ENCODE peak calls at places on chromosomes 5 and 9, in seven cellular contexts. Q, G, B, C, J, D and H are unnamed samples.

GRCh38 chr5:123007292-123007691 is 29.2 kb downstream of the PPIC start:
- DNase-seq in Q (no peak), G (no peak), B (no peak), C (no peak), J (no peak), D (no peak), H (no peak)

GRCh38 chr9:114696814-114697544 is 15.0 kb upstream of the TEX48 start:
- DNase-seq in Q (no peak), G (no peak), B (no peak), C (no peak), J (no peak), D (no peak), H (no peak)

GRCh38 chr5:127615916-127616315 is 33.0 kb upstream of the CTXN3 start:
- DNase-seq in Q (no peak), G (no peak), B (no peak), C (no peak), J (no peak), D (no peak), H (no peak)

GRCh38 chr5:133863857-133864585 is 104.4 kb downstream of the C5orf15 start:
- DNase-seq in Q (no peak), G (no peak), B (no peak), C (no peak), J (no peak), D (no peak), H (no peak)

GRCh38 chr5:91282210-91282609 is 100.9 kb downstream of the ARRDC3 start:
- DNase-seq in Q (no peak), G (no peak), B (no peak), C (no peak), J (no peak), D (no peak), H (no peak)

GRCh38 chr9:92808726-92809451 is 44.3 kb upstream of the BICD2 start:
- DNase-seq in Q (peak; percentile 35), G (peak; percentile 42), B (peak; percentile 74), C (no peak), J (peak; percentile 67), D (no peak), H (peak; percentile 78)

GRCh38 chr9:26326473-26327044 is 566.0 kb downstream of the CAAP1 start:
- DNase-seq in Q (peak; percentile 47), G (peak; percentile 21), B (no peak), C (no peak), J (peak; percentile 20), D (no peak), H (peak; percentile 53)

GRCh38 chr5:83583859-83584258 is 112.3 kb downstream of the VCAN start:
- DNase-seq in Q (no peak), G (no peak), B (no peak), C (no peak), J (no peak), D (no peak), H (no peak)

GRCh38 chr5:16897284-16897704 is 38.8 kb downstream of the MYO10 start:
- DNase-seq in Q (no peak), G (no peak), B (no peak), C (no peak), J (no peak), D (no peak), H (no peak)

GRCh38 chr9:682633-683508 is 158.6 kb upstream of the DMRT1 start:
- DNase-seq in Q (no peak), G (peak; percentile 67), B (peak; percentile 21), C (no peak), J (no peak), D (no peak), H (no peak)

GRCh38 chr5:125372694-125373621 is 626.5 kb upstream of the ZNF608 start:
- DNase-seq in Q (no peak), G (no peak), B (no peak), C (no peak), J (no peak), D (peak; percentile 21), H (no peak)

GRCh38 chr5:57683036-57683600 is 200.5 kb upstream of the ACTBL2 start:
- DNase-seq in Q (no peak), G (no peak), B (no peak), C (no peak), J (no peak), D (no peak), H (no peak)

GRCh38 chr5:134085411-134085810 is 29.1 kb upstream of the TCF7 start:
- DNase-seq in Q (no peak), G (no peak), B (no peak), C (no peak), J (no peak), D (no peak), H (no peak)

GRCh38 chr9:135581636-135582426 is 20.3 kb downstream of the PAEP start:
- DNase-seq in Q (no peak), G (no peak), B (no peak), C (no peak), J (no peak), D (no peak), H (no peak)

GRCh38 chr9:33030285-33030684 is 5.2 kb downstream of the DNAJA1 start:
- DNase-seq in Q (no peak), G (no peak), B (no peak), C (no peak), J (no peak), D (no peak), H (no peak)

GRCh38 chr5:16726538-16726946 is 109.7 kb upstream of the RETREG1 start:
- DNase-seq in Q (no peak), G (peak; percentile 60), B (no peak), C (no peak), J (no peak), D (no peak), H (no peak)

GRCh38 chr9:119004618-119004990 is 364.6 kb downstream of the BRINP1 start:
- DNase-seq in Q (no peak), G (peak; percentile 27), B (peak; percentile 73), C (peak; percentile 87), J (peak; percentile 34), D (no peak), H (peak; percentile 70)

GRCh38 chr5:114335391-114335790 is 26.5 kb upstream of the KCNN2 start:
- DNase-seq in Q (no peak), G (no peak), B (no peak), C (no peak), J (no peak), D (no peak), H (no peak)

GRCh38 chr5:95959051-95959963 is 2.3 kb downstream of the ELL2 start:
- DNase-seq in Q (no peak), G (no peak), B (no peak), C (no peak), J (no peak), D (no peak), H (no peak)

GRCh38 chr9:22111871-22112247 is 102.8 kb upstream of the CDKN2B start:
- DNase-seq in Q (no peak), G (no peak), B (no peak), C (no peak), J (no peak), D (no peak), H (no peak)
- H3K27ac ChIP-seq in Q (no peak overlapping the region), G (peak overlapping the region; percentile 71), B (no peak overlapping the region), C (no peak overlapping the region), J (peak overlapping the region; percentile 58), D (no peak overlapping the region), H (no peak overlapping the region)

GRCh38 chr5:112908854-112909253 is 13.2 kb downstream of the REEP5 start:
- DNase-seq in Q (no peak), G (no peak), B (no peak), C (no peak), J (no peak), D (no peak), H (no peak)
- H3K27ac ChIP-seq in Q (no peak overlapping the region), G (no peak overlapping the region), B (no peak overlapping the region), C (no peak overlapping the region), J (no peak overlapping the region), D (no peak overlapping the region), H (no peak overlapping the region)

DNA sequence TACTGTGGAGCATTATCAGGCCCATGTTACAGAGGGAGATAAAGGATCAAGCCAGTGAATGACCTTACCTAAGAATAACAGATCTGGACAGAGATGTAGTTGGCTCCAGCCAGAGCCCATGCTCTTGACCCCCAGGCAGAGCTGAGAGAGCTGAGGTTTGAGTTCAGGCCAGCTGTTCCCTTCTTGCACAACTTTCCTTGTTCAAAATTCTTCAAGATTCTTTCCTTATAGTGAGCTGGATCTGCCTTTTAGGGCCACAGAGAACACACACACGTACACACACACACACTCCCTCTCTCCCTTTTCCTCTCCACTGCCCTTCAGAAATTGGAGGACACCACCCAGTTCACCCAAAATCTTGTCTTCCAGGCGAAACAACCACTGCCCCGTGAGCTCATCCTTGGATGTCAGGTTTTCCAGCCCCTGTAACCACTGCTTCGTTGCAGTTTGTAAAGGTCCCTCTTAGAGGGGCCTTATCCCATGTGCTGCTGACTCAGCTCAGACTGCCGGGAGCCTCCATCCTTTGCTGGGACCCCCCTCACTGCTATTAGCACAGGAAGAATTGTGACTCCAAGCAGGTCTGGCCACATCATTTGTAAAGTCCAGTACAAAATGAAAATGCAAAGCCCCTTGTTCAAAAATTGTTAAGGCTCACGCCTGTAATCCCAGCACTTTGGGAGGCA is 10.5 kb upstream of the PTGES start:
- DNase-seq in Q (no peak), G (no peak), B (peak; percentile 59), C (peak; percentile 36), J (peak; percentile 68), D (no peak), H (no peak)
- H3K27ac ChIP-seq in Q (no peak overlapping the region), G (peak overlapping the region; percentile 83), B (peak overlapping the region; percentile 94), C (peak overlapping the region; percentile 58), J (peak overlapping the region; percentile 46), D (no peak overlapping the region), H (no peak overlapping the region)

DNA sequence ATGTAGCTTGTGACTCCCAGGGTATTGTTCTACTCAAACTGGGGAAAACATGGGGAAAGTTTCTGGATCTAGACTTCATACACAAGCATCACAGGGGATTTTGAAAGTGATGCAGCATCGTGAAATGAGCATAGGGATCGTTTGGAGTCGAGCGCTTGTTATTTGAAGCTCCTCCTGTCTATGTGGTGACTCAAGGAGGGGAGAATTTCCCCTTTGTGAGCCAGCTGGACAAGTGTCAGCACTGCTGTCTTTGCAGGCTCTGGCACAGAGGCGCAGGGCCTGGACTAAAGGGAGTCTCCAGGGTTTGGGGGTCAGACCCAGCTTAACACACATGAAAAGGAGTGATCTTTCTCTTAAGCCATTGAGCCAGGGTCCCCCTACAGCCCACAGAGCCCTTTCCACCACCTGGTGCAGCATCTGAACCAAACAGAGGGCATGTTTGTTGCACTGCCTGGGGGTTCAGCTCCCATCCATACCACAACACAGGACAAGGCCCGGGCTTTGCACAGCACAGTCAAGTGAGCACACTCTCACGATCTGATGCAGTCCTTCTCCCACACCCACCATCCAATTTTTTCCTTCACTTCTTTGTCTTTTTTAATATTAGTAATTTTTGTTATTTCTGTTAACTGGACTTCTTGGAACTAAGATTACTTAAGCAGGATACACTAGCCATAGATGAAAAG is 50.9 kb downstream of the IRF1 start:
- DNase-seq in Q (no peak), G (no peak), B (peak; percentile 86), C (peak; percentile 93), J (peak; percentile 89), D (no peak), H (peak; percentile 78)
- H3K27ac ChIP-seq in Q (no peak overlapping the region), G (peak overlapping the region; percentile 60), B (peak overlapping the region; percentile 80), C (peak overlapping the region; percentile 56), J (peak overlapping the region; percentile 62), D (no peak overlapping the region), H (peak overlapping the region; percentile 47)

GRCh38 chr5:97543158-97543557 is 360.1 kb upstream of the RIOK2 start:
- DNase-seq in Q (no peak), G (no peak), B (no peak), C (no peak), J (no peak), D (no peak), H (no peak)
- H3K27ac ChIP-seq in Q (no peak overlapping the region), G (no peak overlapping the region), B (no peak overlapping the region), C (no peak overlapping the region), J (no peak overlapping the region), D (no peak overlapping the region), H (no peak overlapping the region)